ENCODE peak calls at places on chromosomes 12 and 14, in seven cellular contexts. U is GM23248, W is GM23338, Q is HCT116, V is K562, D is hepatocyte, B is Karpas-422. I is an unnamed sample.
A peak's percentile ranks its signal among the peaks of the same experiment; 100 is the strongest.

GRCh38 chr12:9646794-9647622 is 22.5 kb upstream of the CLEC2D start:
- DNase-seq in U (peak; percentile 47), W (peak; percentile 30), Q (no peak), V (no peak), D (peak; percentile 30), B (no peak), I (no peak)

GRCh38 chr12:80187660-80188090 is 88.3 kb downstream of the OTOGL start:
- DNase-seq in U (peak; percentile 41), W (no peak), Q (no peak), V (no peak), D (no peak), B (no peak), I (peak; percentile 40)

GRCh38 chr12:50568338-50569155 is 63.8 kb downstream of the DIP2B start:
- DNase-seq in U (peak; percentile 16), W (no peak), Q (no peak), V (no peak), D (no peak), B (no peak), I (no peak)

GRCh38 chr14:69586420-69586819 is 11.7 kb upstream of the CCDC177 start:
- DNase-seq in U (no peak), W (no peak), Q (no peak), V (no peak), D (no peak), B (no peak), I (no peak)

GRCh38 chr12:71589478-71589881 is 74.2 kb downstream of the ZFC3H1 start:
- DNase-seq in U (peak; percentile 37), W (no peak), Q (no peak), V (no peak), D (no peak), B (no peak), I (no peak)

GRCh38 chr12:108125073-108125472 is 4.0 kb upstream of the WSCD2 start:
- DNase-seq in U (no peak), W (no peak), Q (no peak), V (no peak), D (no peak), B (no peak), I (no peak)

GRCh38 chr14:50070840-50071548 is 45.4 kb downstream of the VCPKMT start:
- DNase-seq in U (no peak), W (no peak), Q (no peak), V (no peak), D (no peak), B (no peak), I (no peak)

GRCh38 chr12:82412246-82412645 is 53.9 kb downstream of the METTL25 start:
- DNase-seq in U (no peak), W (no peak), Q (no peak), V (no peak), D (no peak), B (no peak), I (no peak)

GRCh38 chr12:77032406-77032805 is 33.0 kb downstream of the E2F7 start:
- DNase-seq in U (peak; percentile 79), W (no peak), Q (no peak), V (no peak), D (no peak), B (no peak), I (no peak)

GRCh38 chr12:123591702-123592481 is 7.5 kb downstream of the TMED2 start:
- DNase-seq in U (peak; percentile 56), W (no peak), Q (no peak), V (no peak), D (peak; percentile 18), B (no peak), I (no peak)

GRCh38 chr14:50533314-50533705 is 941 bp upstream of the MAP4K5 start:
- DNase-seq in U (no peak), W (no peak), Q (no peak), V (no peak), D (no peak), B (no peak), I (no peak)

GRCh38 chr12:117441751-117442150 is 80.3 kb upstream of the NOS1 start:
- DNase-seq in U (peak; percentile 57), W (peak; percentile 31), Q (no peak), V (no peak), D (no peak), B (peak; percentile 36), I (no peak)

GRCh38 chr14:82009076-82009475 is 475.4 kb upstream of the SEL1L start:
- DNase-seq in U (no peak), W (peak; percentile 67), Q (no peak), V (no peak), D (peak; percentile 12), B (peak; percentile 48), I (no peak)

GRCh38 chr12:116204169-116204568 is 73.3 kb downstream of the MED13L start:
- DNase-seq in U (no peak), W (no peak), Q (no peak), V (no peak), D (no peak), B (no peak), I (no peak)
- H4K20me1 ChIP-seq in U (peaks cover 44% of the 10 kb centered on the region), W (peaks cover under 1% of the 10 kb centered on the region), Q (peaks cover 53% of the 10 kb centered on the region), V (no peaks in the 10 kb centered on the region), D (peaks cover 86% of the 10 kb centered on the region), B (peaks cover 41% of the 10 kb centered on the region), I (no peaks in the 10 kb centered on the region)

DNA sequence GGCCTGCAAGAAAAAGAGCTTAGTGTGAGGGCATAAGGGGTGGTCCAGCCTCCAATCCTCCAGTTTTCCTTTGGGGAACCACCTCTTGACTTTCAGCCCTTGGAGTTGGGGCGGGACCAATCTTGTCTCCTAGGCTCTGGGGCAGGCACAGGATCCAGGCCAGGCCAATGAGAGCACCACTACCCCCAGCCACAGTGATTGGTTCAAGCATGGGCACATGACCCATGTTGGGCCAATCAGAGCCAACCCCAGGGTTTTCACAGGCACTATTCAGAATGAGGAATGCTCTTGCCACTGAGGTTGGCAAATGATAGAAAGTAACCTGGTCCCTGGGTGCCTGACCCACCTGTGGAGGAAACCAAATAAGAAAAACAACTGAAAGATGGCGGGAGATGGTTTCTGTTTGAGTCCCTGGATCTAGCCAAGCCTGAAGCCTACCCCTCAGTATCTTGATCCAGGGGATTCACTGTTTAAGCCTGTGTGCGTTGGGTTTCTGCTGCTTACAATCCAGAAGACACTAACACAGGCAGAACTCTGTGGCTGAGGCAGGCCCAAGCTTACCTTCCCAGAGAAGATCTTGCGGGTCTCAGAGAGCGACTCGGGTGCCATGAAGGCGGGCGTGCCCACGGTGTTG is 42.9 kb downstream of the P2RX4 start:
- DNase-seq in U (no peak), W (no peak), Q (no peak), V (peak; percentile 32), D (no peak), B (peak; percentile 59), I (no peak)
- H4K20me1 ChIP-seq in U (no peaks in the 10 kb centered on the region), W (peaks cover 3% of the 10 kb centered on the region), Q (no peaks in the 10 kb centered on the region), V (no peaks in the 10 kb centered on the region), D (no peaks in the 10 kb centered on the region), B (no peaks in the 10 kb centered on the region), I (no peaks in the 10 kb centered on the region)

DNA sequence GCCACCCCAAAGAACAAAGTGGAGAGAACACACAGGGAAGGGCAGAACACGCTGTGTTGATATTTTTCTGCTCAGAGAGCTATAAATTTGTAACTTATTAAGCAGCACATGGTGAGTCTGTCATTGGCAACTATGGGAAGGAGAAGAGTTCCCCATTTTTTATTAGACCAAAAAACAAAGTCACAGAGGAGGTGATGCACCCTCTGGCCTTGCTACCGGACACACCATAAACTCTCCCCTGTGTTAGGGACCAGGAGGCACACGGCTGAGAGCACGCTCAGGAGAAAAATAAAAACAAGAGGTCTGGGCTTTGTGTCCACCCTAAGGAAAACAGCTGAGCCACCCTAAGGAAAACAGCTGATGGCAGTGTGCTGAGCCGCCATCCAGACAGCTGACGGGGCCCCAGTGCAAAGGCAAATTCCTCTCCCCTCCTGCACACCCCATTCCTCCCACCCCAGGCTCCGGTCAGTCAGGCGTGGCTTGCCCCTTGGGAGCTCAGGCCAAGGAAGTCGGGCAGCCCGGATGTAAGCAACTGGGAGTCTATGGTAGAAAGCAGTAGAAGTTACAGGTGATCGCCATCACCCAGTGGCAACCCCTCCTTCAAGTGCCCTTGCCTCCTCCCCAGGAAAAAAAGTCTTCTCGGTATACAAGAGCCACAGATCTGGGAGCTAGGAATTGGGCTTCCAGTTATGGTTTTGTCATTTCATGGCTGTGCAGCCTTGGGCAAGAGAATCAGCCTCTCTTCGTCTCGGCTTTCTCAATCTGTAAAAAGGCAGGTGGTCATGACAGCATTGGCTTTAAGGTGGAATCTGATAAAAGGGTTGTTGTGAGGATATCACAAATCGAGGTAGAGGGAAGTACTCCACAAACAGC is 2.4 kb downstream of the PXN start:
- DNase-seq in U (peak; percentile 56), W (no peak), Q (no peak), V (no peak), D (no peak), B (no peak), I (no peak)
- H4K20me1 ChIP-seq in U (no peaks in the 10 kb centered on the region), W (peaks cover 22% of the 10 kb centered on the region), Q (no peaks in the 10 kb centered on the region), V (peaks cover 16% of the 10 kb centered on the region), D (peaks cover 56% of the 10 kb centered on the region), B (peaks cover 11% of the 10 kb centered on the region), I (no peaks in the 10 kb centered on the region)

GRCh38 chr12:104535383-104535782 is 78.6 kb downstream of the CHST11 start:
- DNase-seq in U (peak; percentile 56), W (no peak), Q (no peak), V (no peak), D (no peak), B (no peak), I (no peak)
- H4K20me1 ChIP-seq in U (no peaks in the 10 kb centered on the region), W (peaks cover 3% of the 10 kb centered on the region), Q (no peaks in the 10 kb centered on the region), V (peaks cover 9% of the 10 kb centered on the region), D (no peaks in the 10 kb centered on the region), B (no peaks in the 10 kb centered on the region), I (no peaks in the 10 kb centered on the region)

GRCh38 chr14:64515053-64515452 is 10.5 kb downstream of the ZBTB1 start:
- DNase-seq in U (no peak), W (no peak), Q (no peak), V (no peak), D (no peak), B (no peak), I (no peak)
- H4K20me1 ChIP-seq in U (peaks cover 66% of the 10 kb centered on the region), W (peaks cover 29% of the 10 kb centered on the region), Q (peaks cover 3% of the 10 kb centered on the region), V (no peaks in the 10 kb centered on the region), D (peaks cover 95% of the 10 kb centered on the region), B (peaks cover 22% of the 10 kb centered on the region), I (peaks cover 5% of the 10 kb centered on the region)

I was measured in GM12878.